ENCODE peak calls at places on chromosomes 16 and 17, in six cellular contexts. One of them, this sample, is unnamed.

GRCh38 chr17:31390748-31391495 is 553 bp upstream of the RAB11FIP4 start:
- DNase-seq in PC-9: no peak
- DNase-seq in ascending aorta: no peak
- DNase-seq in heart right ventricle: no peak
- DNase-seq in skeletal muscle cell: no peak
- DNase-seq in tibial nerve: no peak
- DNase-seq in this sample: no peak

GRCh38 chr17:83110755-83111154 is 31.3 kb downstream of the METRNL start:
- DNase-seq in PC-9: no peak
- DNase-seq in ascending aorta: no peak
- DNase-seq in heart right ventricle: no peak
- DNase-seq in skeletal muscle cell: no peak
- DNase-seq in tibial nerve: no peak
- DNase-seq in this sample: no peak

GRCh38 chr17:10357768-10358167 is 15.0 kb downstream of the MYH13 start:
- DNase-seq in PC-9: no peak
- DNase-seq in ascending aorta: no peak
- DNase-seq in heart right ventricle: no peak
- DNase-seq in skeletal muscle cell: no peak
- DNase-seq in tibial nerve: no peak
- DNase-seq in this sample: no peak

GRCh38 chr16:86424413-86424812 is 85.9 kb upstream of the FOXF1 start:
- DNase-seq in PC-9: no peak
- DNase-seq in ascending aorta: no peak
- DNase-seq in heart right ventricle: no peak
- DNase-seq in skeletal muscle cell: no peak
- DNase-seq in tibial nerve: no peak
- DNase-seq in this sample: no peak

GRCh38 chr17:33012522-33013033 is 20.9 kb downstream of the SPACA3 start:
- DNase-seq in PC-9: peak; percentile 54
- DNase-seq in ascending aorta: no peak
- DNase-seq in heart right ventricle: no peak
- DNase-seq in skeletal muscle cell: peak; percentile 78
- DNase-seq in tibial nerve: no peak
- DNase-seq in this sample: no peak

GRCh38 chr17:74152591-74153455 is 50.7 kb upstream of the RPL38 start:
- DNase-seq in PC-9: peak; percentile 44
- DNase-seq in ascending aorta: no peak
- DNase-seq in heart right ventricle: no peak
- DNase-seq in skeletal muscle cell: no peak
- DNase-seq in tibial nerve: peak; percentile 10
- DNase-seq in this sample: peak; percentile 35

GRCh38 chr16:20064931-20065330 is 8.8 kb downstream of the GPR139 start:
- DNase-seq in PC-9: no peak
- DNase-seq in ascending aorta: no peak
- DNase-seq in heart right ventricle: no peak
- DNase-seq in skeletal muscle cell: no peak
- DNase-seq in tibial nerve: no peak
- DNase-seq in this sample: no peak

GRCh38 chr16:11668590-11669379 is 530 bp downstream of the SNN start:
- DNase-seq in PC-9: no peak
- DNase-seq in ascending aorta: no peak
- DNase-seq in heart right ventricle: peak; percentile 53
- DNase-seq in skeletal muscle cell: no peak
- DNase-seq in tibial nerve: no peak
- DNase-seq in this sample: peak; percentile 83

GRCh38 chr17:49371178-49371834 is 9.3 kb upstream of the ZNF652 start:
- DNase-seq in PC-9: no peak
- DNase-seq in ascending aorta: no peak
- DNase-seq in heart right ventricle: no peak
- DNase-seq in skeletal muscle cell: no peak
- DNase-seq in tibial nerve: no peak
- DNase-seq in this sample: no peak

GRCh38 chr16:22685162-22685830 is 128.7 kb upstream of the HS3ST2 start:
- DNase-seq in PC-9: no peak
- DNase-seq in ascending aorta: peak; percentile 47
- DNase-seq in heart right ventricle: no peak
- DNase-seq in skeletal muscle cell: no peak
- DNase-seq in tibial nerve: peak; percentile 50
- DNase-seq in this sample: no peak

GRCh38 chr17:75604034-75604695 is 16.6 kb downstream of the MYO15B start:
- DNase-seq in PC-9: no peak
- DNase-seq in ascending aorta: no peak
- DNase-seq in heart right ventricle: no peak
- DNase-seq in skeletal muscle cell: no peak
- DNase-seq in tibial nerve: no peak
- DNase-seq in this sample: no peak

GRCh38 chr16:49588061-49588460 is 214.5 kb downstream of the C16orf78 start:
- DNase-seq in PC-9: no peak
- DNase-seq in ascending aorta: no peak
- DNase-seq in heart right ventricle: no peak
- DNase-seq in skeletal muscle cell: no peak
- DNase-seq in tibial nerve: no peak
- DNase-seq in this sample: no peak

GRCh38 chr17:71163121-71163812 is 957.6 kb upstream of the SOX9 start:
- DNase-seq in PC-9: peak; percentile 85
- DNase-seq in ascending aorta: no peak
- DNase-seq in heart right ventricle: no peak
- DNase-seq in skeletal muscle cell: no peak
- DNase-seq in tibial nerve: no peak
- DNase-seq in this sample: no peak

GRCh38 chr17:38852771-38853291 is 690 bp downstream of the RPL23 start:
- DNase-seq in PC-9: no peak
- DNase-seq in ascending aorta: no peak
- DNase-seq in heart right ventricle: no peak
- DNase-seq in skeletal muscle cell: no peak
- DNase-seq in tibial nerve: no peak
- DNase-seq in this sample: no peak

GRCh38 chr17:55413825-55414489 is 7.7 kb downstream of the MMD start:
- DNase-seq in PC-9: no peak
- DNase-seq in ascending aorta: no peak
- DNase-seq in heart right ventricle: no peak
- DNase-seq in skeletal muscle cell: no peak
- DNase-seq in tibial nerve: no peak
- DNase-seq in this sample: no peak

GRCh38 chr17:79479876-79480275 is 131.0 kb downstream of the RBFOX3 start:
- DNase-seq in PC-9: no peak
- DNase-seq in ascending aorta: no peak
- DNase-seq in heart right ventricle: no peak
- DNase-seq in skeletal muscle cell: no peak
- DNase-seq in tibial nerve: no peak
- DNase-seq in this sample: no peak

GRCh38 chr17:9020824-9021157 is 519 bp upstream of the NTN1 start:
- DNase-seq in PC-9: no peak
- DNase-seq in ascending aorta: no peak
- DNase-seq in heart right ventricle: no peak
- DNase-seq in skeletal muscle cell: no peak
- DNase-seq in tibial nerve: no peak
- DNase-seq in this sample: peak; percentile 71

GRCh38 chr17:9021985-9022552 is 759 bp downstream of the NTN1 start:
- DNase-seq in PC-9: no peak
- DNase-seq in ascending aorta: no peak
- DNase-seq in heart right ventricle: peak; percentile 48
- DNase-seq in skeletal muscle cell: no peak
- DNase-seq in tibial nerve: no peak
- DNase-seq in this sample: peak; percentile 77

GRCh38 chr17:9018731-9019130 is 2.6 kb upstream of the NTN1 start:
- DNase-seq in PC-9: no peak
- DNase-seq in ascending aorta: no peak
- DNase-seq in heart right ventricle: no peak
- DNase-seq in skeletal muscle cell: no peak
- DNase-seq in tibial nerve: no peak
- DNase-seq in this sample: no peak

GRCh38 chr17:9021158-9021984 is at the start of gene NTN1:
- DNase-seq in PC-9: no peak
- DNase-seq in ascending aorta: no peak
- DNase-seq in heart right ventricle: peak; percentile 57
- DNase-seq in skeletal muscle cell: no peak
- DNase-seq in tibial nerve: peak; percentile 22
- DNase-seq in this sample: peak; percentile 78

DNA sequence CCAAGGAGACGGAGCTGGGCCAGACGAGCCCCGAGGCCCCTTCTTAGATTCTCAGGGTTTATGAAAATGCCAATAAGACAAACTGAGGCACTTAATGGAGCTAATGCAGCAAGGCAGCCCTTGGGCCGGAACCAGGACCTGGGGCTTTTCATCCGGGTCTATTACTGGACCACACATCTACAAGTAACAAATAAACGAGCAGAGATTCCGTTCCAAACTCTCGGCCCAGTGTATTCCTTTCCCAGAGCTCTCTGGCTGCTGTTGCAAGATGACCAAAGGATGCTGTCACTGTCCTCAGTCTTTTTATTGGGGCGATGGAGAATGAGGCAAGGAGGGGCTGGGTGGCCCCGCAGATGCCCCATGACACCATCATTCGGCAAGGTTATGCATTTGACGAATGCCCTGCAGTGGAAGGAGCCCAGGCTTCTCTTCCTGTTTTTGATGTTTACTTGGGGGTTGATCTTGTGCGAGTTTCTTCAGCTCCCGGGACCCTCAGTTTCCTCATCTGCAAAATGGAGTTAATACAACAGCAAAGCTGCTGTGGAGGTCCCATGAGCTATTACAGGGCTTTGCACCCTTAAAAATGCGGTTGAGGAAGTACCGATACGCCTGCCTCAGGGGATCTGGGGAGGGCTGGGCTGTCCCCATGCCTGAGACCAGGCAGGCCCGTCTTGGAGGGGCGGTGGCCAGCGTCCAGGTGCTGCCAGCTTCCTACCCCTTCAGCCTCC is 1.1 kb upstream of the NTN1 start:
- DNase-seq in PC-9: no peak
- DNase-seq in ascending aorta: no peak
- DNase-seq in heart right ventricle: no peak
- DNase-seq in skeletal muscle cell: no peak
- DNase-seq in tibial nerve: no peak
- DNase-seq in this sample: no peak
- H3K4me3 ChIP-seq in PC-9: no peak overlapping the region
- H3K4me3 ChIP-seq in ascending aorta: peak overlapping the region; percentile 72
- H3K4me3 ChIP-seq in heart right ventricle: peak overlapping the region; percentile 53
- H3K4me3 ChIP-seq in skeletal muscle cell: peak overlapping the region; percentile 55
- H3K4me3 ChIP-seq in tibial nerve: peak overlapping the region; percentile 32
- H3K4me3 ChIP-seq in this sample: no peak overlapping the region

GRCh38 chr16:629289-630023 is 1.3 kb upstream of the WFIKKN1 start:
- DNase-seq in PC-9: no peak
- DNase-seq in ascending aorta: no peak
- DNase-seq in heart right ventricle: no peak
- DNase-seq in skeletal muscle cell: no peak
- DNase-seq in tibial nerve: no peak
- DNase-seq in this sample: peak; percentile 87

GRCh38 chr16:631808-632358 is 1.1 kb downstream of the WFIKKN1 start:
- DNase-seq in PC-9: no peak
- DNase-seq in ascending aorta: no peak
- DNase-seq in heart right ventricle: no peak
- DNase-seq in skeletal muscle cell: no peak
- DNase-seq in tibial nerve: no peak
- DNase-seq in this sample: no peak

GRCh38 chr16:630024-630814 is 566 bp upstream of the WFIKKN1 start:
- DNase-seq in PC-9: no peak
- DNase-seq in ascending aorta: no peak
- DNase-seq in heart right ventricle: no peak
- DNase-seq in skeletal muscle cell: no peak
- DNase-seq in tibial nerve: no peak
- DNase-seq in this sample: no peak

GRCh38 chr16:632486-633335 is 1.9 kb downstream of the WFIKKN1 start:
- DNase-seq in PC-9: no peak
- DNase-seq in ascending aorta: no peak
- DNase-seq in heart right ventricle: no peak
- DNase-seq in skeletal muscle cell: no peak
- DNase-seq in tibial nerve: no peak
- DNase-seq in this sample: peak; percentile 76

GRCh38 chr16:630815-631405 is at the start of gene WFIKKN1:
- DNase-seq in PC-9: no peak
- DNase-seq in ascending aorta: no peak
- DNase-seq in heart right ventricle: no peak
- DNase-seq in skeletal muscle cell: no peak
- DNase-seq in tibial nerve: no peak
- DNase-seq in this sample: peak; percentile 83
- H3K4me3 ChIP-seq in PC-9: no peak within 1 kb of the TSS
- H3K4me3 ChIP-seq in ascending aorta: no peak within 1 kb of the TSS
- H3K4me3 ChIP-seq in heart right ventricle: no peak within 1 kb of the TSS
- H3K4me3 ChIP-seq in skeletal muscle cell: no peak within 1 kb of the TSS
- H3K4me3 ChIP-seq in tibial nerve: no peak within 1 kb of the TSS
- H3K4me3 ChIP-seq in this sample: no peak within 1 kb of the TSS

DNA sequence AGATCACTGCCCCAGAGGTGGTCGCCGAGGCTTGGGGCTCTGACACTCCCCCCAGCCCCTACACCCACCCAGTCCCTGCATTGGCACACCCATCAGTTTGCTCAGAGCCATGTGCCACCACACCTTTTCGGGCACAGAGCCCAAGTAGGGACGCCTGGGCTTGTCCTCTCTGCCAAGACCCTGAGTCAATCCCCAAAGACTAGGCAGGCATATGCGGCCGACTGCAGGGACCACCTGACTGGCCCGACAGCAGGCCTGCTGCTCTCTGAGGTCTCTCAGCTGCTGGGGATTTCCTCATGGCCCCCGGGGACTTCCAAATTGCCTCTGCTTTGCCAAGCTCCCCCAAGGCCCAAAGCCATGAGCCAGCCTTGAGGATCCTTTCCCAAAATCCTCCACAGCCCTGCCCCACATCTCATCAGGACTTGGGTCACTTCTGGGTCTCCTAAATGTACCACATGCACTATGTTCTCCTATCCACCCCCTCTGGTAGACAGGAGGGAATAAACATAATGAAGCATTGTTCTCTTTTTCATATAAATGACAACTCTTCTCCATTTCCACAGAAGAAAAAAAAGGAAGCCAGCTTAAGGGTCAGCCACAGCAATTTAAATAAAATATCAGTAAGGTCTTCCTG is 30.6 kb downstream of the MYO18A start:
- DNase-seq in PC-9: no peak
- DNase-seq in ascending aorta: no peak
- DNase-seq in heart right ventricle: no peak
- DNase-seq in skeletal muscle cell: no peak
- DNase-seq in tibial nerve: no peak
- DNase-seq in this sample: peak; percentile 80
- H3K4me3 ChIP-seq in PC-9: peak overlapping the region; percentile 41
- H3K4me3 ChIP-seq in ascending aorta: peak overlapping the region; percentile 59
- H3K4me3 ChIP-seq in heart right ventricle: no peak overlapping the region
- H3K4me3 ChIP-seq in skeletal muscle cell: peak overlapping the region; percentile 47
- H3K4me3 ChIP-seq in tibial nerve: peak overlapping the region; percentile 55
- H3K4me3 ChIP-seq in this sample: peak overlapping the region; percentile 52

GRCh38 chr16:54504372-54504771 is 217.8 kb upstream of the IRX3 start:
- DNase-seq in PC-9: no peak
- DNase-seq in ascending aorta: no peak
- DNase-seq in heart right ventricle: no peak
- DNase-seq in skeletal muscle cell: no peak
- DNase-seq in tibial nerve: no peak
- DNase-seq in this sample: no peak

GRCh38 chr16:54505479-54506247 is 219.1 kb upstream of the IRX3 start:
- DNase-seq in PC-9: no peak
- DNase-seq in ascending aorta: no peak
- DNase-seq in heart right ventricle: no peak
- DNase-seq in skeletal muscle cell: no peak
- DNase-seq in tibial nerve: no peak
- DNase-seq in this sample: no peak

GRCh38 chr16:54509406-54509931 is 222.9 kb upstream of the IRX3 start:
- DNase-seq in PC-9: no peak
- DNase-seq in ascending aorta: no peak
- DNase-seq in heart right ventricle: no peak
- DNase-seq in skeletal muscle cell: no peak
- DNase-seq in tibial nerve: no peak
- DNase-seq in this sample: no peak

GRCh38 chr16:54506691-54507090 is 220.1 kb upstream of the IRX3 start:
- DNase-seq in PC-9: no peak
- DNase-seq in ascending aorta: no peak
- DNase-seq in heart right ventricle: no peak
- DNase-seq in skeletal muscle cell: no peak
- DNase-seq in tibial nerve: no peak
- DNase-seq in this sample: no peak

GRCh38 chr16:54507091-54507490 is 220.5 kb upstream of the IRX3 start:
- DNase-seq in PC-9: no peak
- DNase-seq in ascending aorta: no peak
- DNase-seq in heart right ventricle: no peak
- DNase-seq in skeletal muscle cell: no peak
- DNase-seq in tibial nerve: no peak
- DNase-seq in this sample: no peak
- H3K4me3 ChIP-seq in PC-9: no peak overlapping the region
- H3K4me3 ChIP-seq in ascending aorta: no peak overlapping the region
- H3K4me3 ChIP-seq in heart right ventricle: no peak overlapping the region
- H3K4me3 ChIP-seq in skeletal muscle cell: no peak overlapping the region
- H3K4me3 ChIP-seq in tibial nerve: no peak overlapping the region
- H3K4me3 ChIP-seq in this sample: no peak overlapping the region